ENCODE peak calls at places on chromosome 12, in seven cellular contexts. One of them, this sample, is unnamed. For H3K4me1, the result is how much of the 10 kb centered on the place peaks cover.

GRCh38 chr12:123445388-123446344 is 9.2 kb upstream of the RILPL2 start:
- DNase-seq in mesendoderm: peak
- DNase-seq in IMR-90: peak
- DNase-seq in neuronal stem cell: no peak
- DNase-seq in H9: no peak
- DNase-seq in H1: no peak
- DNase-seq in mesenchymal stem cell: peak
- DNase-seq in this sample: peak

GRCh38 chr12:51941011-51941561 is 10.4 kb upstream of the ACVR1B start:
- DNase-seq in H1: no peak
- DNase-seq in neuronal stem cell: no peak
- DNase-seq in H9: no peak
- DNase-seq in mesendoderm: no peak
- DNase-seq in mesenchymal stem cell: peak
- DNase-seq in IMR-90: peak
- DNase-seq in this sample: no peak

GRCh38 chr12:2256453-2256852 is 203.7 kb downstream of the CACNA1C start:
- DNase-seq in neuronal stem cell: no peak
- DNase-seq in H1: no peak
- DNase-seq in mesenchymal stem cell: peak
- DNase-seq in H9: no peak
- DNase-seq in mesendoderm: no peak
- DNase-seq in IMR-90: peak
- DNase-seq in this sample: no peak

GRCh38 chr12:123058471-123058870 is 78.0 kb downstream of the ARL6IP4 start:
- DNase-seq in mesenchymal stem cell: no peak
- DNase-seq in H1: no peak
- DNase-seq in mesendoderm: no peak
- DNase-seq in neuronal stem cell: no peak
- DNase-seq in IMR-90: no peak
- DNase-seq in H9: no peak
- DNase-seq in this sample: peak

GRCh38 chr12:106317406-106318082 is 15.0 kb downstream of the TCP11L2 start:
- DNase-seq in mesendoderm: no peak
- DNase-seq in neuronal stem cell: no peak
- DNase-seq in IMR-90: no peak
- DNase-seq in H1: no peak
- DNase-seq in mesenchymal stem cell: no peak
- DNase-seq in H9: no peak
- DNase-seq in this sample: no peak

GRCh38 chr12:42270596-42270995 is 32.5 kb upstream of the YAF2 start:
- DNase-seq in mesendoderm: no peak
- DNase-seq in mesenchymal stem cell: no peak
- DNase-seq in H1: no peak
- DNase-seq in neuronal stem cell: no peak
- DNase-seq in H9: no peak
- DNase-seq in IMR-90: no peak
- DNase-seq in this sample: no peak

GRCh38 chr12:121404734-121405133 is 4.8 kb downstream of the RNF34 start:
- DNase-seq in H1: no peak
- DNase-seq in mesendoderm: no peak
- DNase-seq in H9: no peak
- DNase-seq in IMR-90: no peak
- DNase-seq in mesenchymal stem cell: no peak
- DNase-seq in neuronal stem cell: no peak
- DNase-seq in this sample: no peak

GRCh38 chr12:124620606-124621295 is 53.3 kb upstream of the NCOR2 start:
- DNase-seq in neuronal stem cell: no peak
- DNase-seq in IMR-90: peak
- DNase-seq in H1: no peak
- DNase-seq in mesenchymal stem cell: peak
- DNase-seq in H9: no peak
- DNase-seq in mesendoderm: no peak
- DNase-seq in this sample: peak

GRCh38 chr12:124603143-124603542 is 35.7 kb upstream of the NCOR2 start:
- DNase-seq in H9: no peak
- DNase-seq in mesenchymal stem cell: no peak
- DNase-seq in mesendoderm: no peak
- DNase-seq in neuronal stem cell: no peak
- DNase-seq in H1: no peak
- DNase-seq in IMR-90: no peak
- DNase-seq in this sample: no peak

GRCh38 chr12:72268386-72268785 is 3.8 kb upstream of the TRHDE start:
- DNase-seq in IMR-90: no peak
- DNase-seq in H1: no peak
- DNase-seq in mesendoderm: no peak
- DNase-seq in H9: no peak
- DNase-seq in mesenchymal stem cell: no peak
- DNase-seq in neuronal stem cell: no peak
- DNase-seq in this sample: no peak
- H3K4me1 ChIP-seq in IMR-90: under half
- H3K4me1 ChIP-seq in H1: under half
- H3K4me1 ChIP-seq in mesendoderm: under half
- H3K4me1 ChIP-seq in H9: under half
- H3K4me1 ChIP-seq in mesenchymal stem cell: under half
- H3K4me1 ChIP-seq in neuronal stem cell: under half
- H3K4me1 ChIP-seq in this sample: under half

DNA sequence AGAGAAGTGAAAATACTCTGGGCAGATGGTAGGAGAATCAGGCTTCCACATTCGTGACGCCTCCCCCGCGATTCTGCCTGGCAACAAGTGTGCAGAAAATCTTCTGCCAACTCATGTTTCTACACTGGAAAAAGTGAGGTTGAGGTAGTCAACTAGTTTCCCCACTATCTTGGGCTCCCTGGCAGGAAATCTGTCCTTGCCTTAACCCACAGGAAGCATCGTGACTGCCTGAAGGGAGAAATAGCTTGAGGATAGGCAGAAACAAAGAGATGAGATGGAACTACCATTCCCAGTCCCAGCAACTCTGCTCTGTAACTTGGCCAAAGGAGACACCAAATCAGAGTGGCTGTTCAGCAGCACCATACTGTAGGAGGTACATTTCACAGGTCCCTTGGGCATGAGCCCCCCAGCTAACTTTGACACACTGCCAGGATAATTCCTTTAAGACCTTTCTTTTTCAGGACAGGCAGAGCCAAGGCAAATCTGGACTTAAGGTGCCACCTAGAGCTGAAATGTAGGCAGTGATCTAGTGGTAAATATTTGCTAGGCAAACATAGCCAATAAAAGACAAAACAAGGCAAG is 205.0 kb downstream of the PTPRO start:
- DNase-seq in neuronal stem cell: no peak
- DNase-seq in mesendoderm: peak
- DNase-seq in mesenchymal stem cell: peak
- DNase-seq in IMR-90: peak
- DNase-seq in H9: peak
- DNase-seq in H1: peak
- DNase-seq in this sample: peak
- H2AK5ac ChIP-seq in neuronal stem cell: no peak
- H2AK5ac ChIP-seq in mesendoderm: no peak
- H2AK5ac ChIP-seq in mesenchymal stem cell: no peak
- H2AK5ac ChIP-seq in IMR-90: no peak
- H2AK5ac ChIP-seq in H9: no peak
- H2AK5ac ChIP-seq in H1: no peak
- H2AK5ac ChIP-seq in this sample: no peak

GRCh38 chr12:94641283-94641682 is 9.1 kb downstream of the TMCC3 start:
- DNase-seq in mesenchymal stem cell: no peak
- DNase-seq in H1: no peak
- DNase-seq in H9: no peak
- DNase-seq in mesendoderm: no peak
- DNase-seq in neuronal stem cell: no peak
- DNase-seq in IMR-90: no peak
- DNase-seq in this sample: no peak
- H3K4me1 ChIP-seq in mesenchymal stem cell: under half
- H3K4me1 ChIP-seq in H1: under half
- H3K4me1 ChIP-seq in H9: under half
- H3K4me1 ChIP-seq in mesendoderm: under half
- H3K4me1 ChIP-seq in neuronal stem cell: under half
- H3K4me1 ChIP-seq in IMR-90: under half
- H3K4me1 ChIP-seq in this sample: under half

GRCh38 chr12:107801150-107801549 is 26.6 kb downstream of the ASCL4 start:
- DNase-seq in mesendoderm: no peak
- DNase-seq in IMR-90: peak
- DNase-seq in mesenchymal stem cell: no peak
- DNase-seq in H9: no peak
- DNase-seq in H1: no peak
- DNase-seq in neuronal stem cell: no peak
- DNase-seq in this sample: no peak
- H2AK5ac ChIP-seq in mesendoderm: no peak
- H2AK5ac ChIP-seq in IMR-90: no peak
- H2AK5ac ChIP-seq in mesenchymal stem cell: no peak
- H2AK5ac ChIP-seq in H9: no peak
- H2AK5ac ChIP-seq in H1: no peak
- H2AK5ac ChIP-seq in neuronal stem cell: no peak
- H2AK5ac ChIP-seq in this sample: no peak

GRCh38 chr12:96208801-96209534 is 14.8 kb downstream of the ELK3 start:
- DNase-seq in H9: no peak
- DNase-seq in mesenchymal stem cell: peak
- DNase-seq in neuronal stem cell: no peak
- DNase-seq in H1: no peak
- DNase-seq in IMR-90: no peak
- DNase-seq in mesendoderm: no peak
- DNase-seq in this sample: no peak
- H3K4me1 ChIP-seq in H9: under half
- H3K4me1 ChIP-seq in mesenchymal stem cell: under half
- H3K4me1 ChIP-seq in neuronal stem cell: under half
- H3K4me1 ChIP-seq in H1: under half
- H3K4me1 ChIP-seq in IMR-90: under half
- H3K4me1 ChIP-seq in mesendoderm: under half
- H3K4me1 ChIP-seq in this sample: under half

DNA sequence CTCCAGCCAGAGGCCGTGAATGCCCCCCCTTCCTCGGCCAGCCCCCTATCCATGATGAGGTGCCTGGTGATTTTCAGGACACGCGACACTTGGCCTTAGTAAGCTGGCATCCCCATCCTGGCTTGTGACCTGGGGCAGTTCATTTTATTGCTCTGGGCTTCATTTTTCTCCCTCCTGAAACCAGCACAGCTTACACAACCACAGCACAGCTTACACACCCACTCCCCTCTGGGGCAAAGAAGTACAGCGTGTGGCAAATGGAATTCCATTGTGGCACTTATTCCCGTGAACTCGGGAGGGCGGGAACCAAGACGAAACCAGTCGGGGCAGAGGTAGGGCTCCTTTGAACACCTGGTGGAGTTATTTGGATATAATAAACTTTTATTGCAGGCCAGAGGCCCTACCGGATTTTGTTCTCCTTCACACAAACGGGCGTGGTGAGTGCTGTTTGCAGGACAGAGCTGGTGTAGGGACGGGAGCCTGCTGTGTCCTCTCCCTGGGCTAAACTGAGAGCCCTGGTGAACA is 29.1 kb downstream of the CD9 start:
- DNase-seq in H1: no peak
- DNase-seq in IMR-90: no peak
- DNase-seq in H9: no peak
- DNase-seq in neuronal stem cell: no peak
- DNase-seq in mesenchymal stem cell: no peak
- DNase-seq in mesendoderm: no peak
- DNase-seq in this sample: peak
- H2AK5ac ChIP-seq in H1: no peak
- H2AK5ac ChIP-seq in IMR-90: peak
- H2AK5ac ChIP-seq in H9: no peak
- H2AK5ac ChIP-seq in neuronal stem cell: peak
- H2AK5ac ChIP-seq in mesenchymal stem cell: peak
- H2AK5ac ChIP-seq in mesendoderm: no peak
- H2AK5ac ChIP-seq in this sample: no peak

GRCh38 chr12:57215668-57216013 is 953 bp upstream of the NXPH4 start:
- DNase-seq in H9: no peak
- DNase-seq in IMR-90: peak
- DNase-seq in mesenchymal stem cell: peak
- DNase-seq in mesendoderm: peak
- DNase-seq in neuronal stem cell: no peak
- DNase-seq in H1: peak
- DNase-seq in this sample: peak
- H3K4me1 ChIP-seq in H9: under half
- H3K4me1 ChIP-seq in IMR-90: under half
- H3K4me1 ChIP-seq in mesenchymal stem cell: under half
- H3K4me1 ChIP-seq in mesendoderm: under half
- H3K4me1 ChIP-seq in neuronal stem cell: under half
- H3K4me1 ChIP-seq in H1: under half
- H3K4me1 ChIP-seq in this sample: under half

GRCh38 chr12:46304080-46304479 is 35.2 kb upstream of the SLC38A1 start:
- DNase-seq in H1: no peak
- DNase-seq in mesenchymal stem cell: no peak
- DNase-seq in neuronal stem cell: no peak
- DNase-seq in H9: no peak
- DNase-seq in mesendoderm: no peak
- DNase-seq in IMR-90: peak
- DNase-seq in this sample: no peak
- H2AK5ac ChIP-seq in H1: no peak
- H2AK5ac ChIP-seq in mesenchymal stem cell: no peak
- H2AK5ac ChIP-seq in neuronal stem cell: no peak
- H2AK5ac ChIP-seq in H9: no peak
- H2AK5ac ChIP-seq in mesendoderm: no peak
- H2AK5ac ChIP-seq in IMR-90: no peak
- H2AK5ac ChIP-seq in this sample: no peak

DNA sequence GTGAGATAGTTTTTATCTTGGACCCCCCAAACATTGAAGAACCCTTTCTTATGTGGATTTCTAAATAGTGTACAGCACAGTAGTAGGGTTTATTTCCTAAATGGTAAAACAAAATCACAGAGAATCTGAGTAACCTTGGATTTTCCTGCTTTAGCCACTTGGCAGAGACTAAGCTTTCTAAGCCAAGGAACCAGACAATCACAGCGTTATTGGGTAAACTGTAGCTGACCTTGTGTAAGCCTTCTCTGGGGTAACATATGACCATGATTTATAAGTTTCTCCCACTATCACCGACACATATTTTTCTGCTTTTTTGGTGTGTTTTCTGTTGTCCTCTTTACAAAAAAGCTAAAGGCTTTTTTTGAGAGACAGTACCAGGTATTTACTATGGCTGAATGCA is 136.3 kb upstream of the PZP start:
- DNase-seq in mesendoderm: no peak
- DNase-seq in neuronal stem cell: no peak
- DNase-seq in H9: no peak
- DNase-seq in mesenchymal stem cell: peak
- DNase-seq in IMR-90: no peak
- DNase-seq in H1: no peak
- DNase-seq in this sample: no peak
- H3K4me1 ChIP-seq in mesendoderm: under half
- H3K4me1 ChIP-seq in neuronal stem cell: under half
- H3K4me1 ChIP-seq in H9: under half
- H3K4me1 ChIP-seq in mesenchymal stem cell: under half
- H3K4me1 ChIP-seq in IMR-90: under half
- H3K4me1 ChIP-seq in H1: under half
- H3K4me1 ChIP-seq in this sample: under half

This sample was measured in trophoblast cell.